ENCODE peak calls at places on chromosome 15, in eight cellular contexts. Z is GM20000; A is RWPE1; F is GM13977; H is CD8-positive, alpha-beta memory T cell; J is NCI-H1436; U is fibroblast of gingiva; M is epithelial cell of prostate. R is an unnamed sample.

GRCh38 chr15:84847382-84847781 is 30.2 kb downstream of the ALPK3 start:
- DNase-seq in U (no peak), M (no peak), Z (no peak), J (no peak), A (no peak), F (no peak), H (no peak), R (no peak)

GRCh38 chr15:40103864-40104271 is 4.8 kb downstream of the BMF start:
- DNase-seq in A (no peak), U (peak; percentile 41), F (no peak), Z (no peak), M (no peak), H (no peak), J (no peak), R (no peak)

GRCh38 chr15:51424780-51425179 is 83.3 kb downstream of the GLDN start:
- DNase-seq in Z (no peak), H (no peak), F (no peak), M (no peak), A (peak; percentile 40), J (no peak), U (no peak), R (no peak)

GRCh38 chr15:35648941-35649340 is 103.0 kb upstream of the DPH6 start:
- DNase-seq in J (no peak), A (no peak), M (no peak), H (no peak), F (no peak), U (no peak), Z (no peak), R (peak; percentile 5)

GRCh38 chr15:53434174-53434678 is 325.2 kb downstream of the WDR72 start:
- DNase-seq in F (no peak), J (no peak), Z (no peak), U (no peak), A (no peak), M (no peak), H (no peak), R (no peak)

GRCh38 chr15:70892002-70892911 is at the start of the genes LRRC49 and THAP10:
- DNase-seq in M (peak; percentile 88), J (peak; percentile 88), H (no peak), F (peak; percentile 81), U (peak; percentile 91), A (peak; percentile 84), Z (peak; percentile 84), R (peak; percentile 89)

GRCh38 chr15:63462053-63462452 is 42.3 kb upstream of the USP3 start:
- DNase-seq in F (no peak), J (no peak), H (no peak), U (peak; percentile 54), M (no peak), Z (no peak), A (no peak), R (no peak)

GRCh38 chr15:34841220-34841841 is 46.0 kb upstream of the ACTC1 start:
- DNase-seq in U (no peak), A (no peak), J (no peak), M (no peak), F (no peak), Z (no peak), H (no peak), R (no peak)

GRCh38 chr15:56320316-56320715 is 44.9 kb upstream of the TEX9 start:
- DNase-seq in F (no peak), M (no peak), H (no peak), A (no peak), Z (no peak), U (no peak), J (no peak), R (no peak)

GRCh38 chr15:100831466-100831865 is 48.2 kb upstream of the ALDH1A3 start:
- DNase-seq in Z (no peak), A (no peak), F (no peak), J (no peak), M (no peak), H (no peak), U (no peak), R (no peak)

GRCh38 chr15:69852482-69853275 is 245.0 kb downstream of the TLE3 start:
- DNase-seq in F (no peak), A (no peak), U (no peak), Z (no peak), J (no peak), M (no peak), H (no peak), R (no peak)

GRCh38 chr15:43436395-43436794 is 56.6 kb downstream of the TP53BP1 start:
- DNase-seq in F (no peak), Z (no peak), A (no peak), J (no peak), M (no peak), U (no peak), H (no peak), R (no peak)

GRCh38 chr15:78790027-78790426 is 21.2 kb downstream of the ADAMTS7 start:
- DNase-seq in H (no peak), J (no peak), F (no peak), U (no peak), Z (no peak), M (no peak), A (no peak), R (no peak)

GRCh38 chr15:44102675-44103254 is 92.3 kb downstream of the FRMD5 start:
- DNase-seq in A (peak; percentile 51), U (peak; percentile 83), J (no peak), H (no peak), F (no peak), Z (no peak), M (peak; percentile 62), R (peak; percentile 58)

GRCh38 chr15:59424626-59425025 is 13.4 kb upstream of the FAM81A start:
- DNase-seq in Z (no peak), M (no peak), F (no peak), A (no peak), J (no peak), H (no peak), U (no peak), R (no peak)

GRCh38 chr15:56660943-56661342 is 72.4 kb downstream of the ZNF280D start:
- DNase-seq in A (no peak), F (no peak), M (no peak), J (no peak), U (no peak), H (no peak), Z (no peak), R (no peak)

GRCh38 chr15:68567345-68567744 is 11.4 kb upstream of the CORO2B start:
- DNase-seq in Z (no peak), A (no peak), U (no peak), M (no peak), F (no peak), H (no peak), J (no peak), R (no peak)

GRCh38 chr15:101307897-101308603 is 13.0 kb upstream of the SNRPA1 start:
- DNase-seq in Z (no peak), U (no peak), F (no peak), A (no peak), J (no peak), H (no peak), M (no peak), R (no peak)

GRCh38 chr15:91898843-91899242 is 45.3 kb downstream of the SLCO3A1 start:
- DNase-seq in F (no peak), U (no peak), M (no peak), A (no peak), H (no peak), Z (no peak), J (no peak), R (no peak)

GRCh38 chr15:83064859-83065258 is 2.2 kb downstream of the BTBD1 start:
- DNase-seq in U (no peak), Z (no peak), H (peak; percentile 10), F (no peak), M (no peak), A (no peak), J (no peak), R (no peak)

GRCh38 chr15:69032006-69032405 is 17.5 kb downstream of the NOX5 start:
- DNase-seq in A (no peak), J (no peak), U (no peak), Z (no peak), H (no peak), F (no peak), M (no peak), R (no peak)

GRCh38 chr15:80777836-80778620 is 1.1 kb upstream of the CEMIP start:
- DNase-seq in H (no peak), F (no peak), U (no peak), A (peak; percentile 41), Z (no peak), M (no peak), J (no peak), R (no peak)

GRCh38 chr15:80418892-80419537 is 14.8 kb downstream of the ARNT2 start:
- DNase-seq in Z (no peak), A (peak; percentile 42), M (no peak), U (peak; percentile 52), J (peak; percentile 17), F (no peak), H (no peak), R (peak; percentile 51)

GRCh38 chr15:38127306-38127731 is 125.3 kb upstream of the SPRED1 start:
- DNase-seq in U (no peak), A (no peak), H (no peak), Z (no peak), M (no peak), F (no peak), J (no peak), R (no peak)

GRCh38 chr15:66504563-66505429 is at the start of the genes RPL4 and ZWILCH:
- DNase-seq in Z (peak; percentile 80), H (peak; percentile 87), F (peak; percentile 83), M (no peak), A (peak; percentile 83), U (peak; percentile 93), J (peak; percentile 58), R (peak; percentile 82)

GRCh38 chr15:76962337-76963013 is 30.9 kb downstream of the RCN2 start:
- DNase-seq in U (no peak), F (no peak), H (no peak), Z (no peak), A (no peak), M (no peak), J (no peak), R (no peak)

GRCh38 chr15:60044636-60045273 is 40.6 kb downstream of the FOXB1 start:
- DNase-seq in Z (no peak), U (no peak), M (no peak), A (no peak), H (peak; percentile 42), J (no peak), F (no peak), R (no peak)

GRCh38 chr15:101560722-101561583 is 71.4 kb upstream of the PCSK6 start:
- DNase-seq in M (no peak), H (no peak), J (no peak), A (no peak), F (no peak), U (no peak), Z (no peak), R (no peak)

GRCh38 chr15:55990986-55991385 is 2.4 kb downstream of the NEDD4 start:
- DNase-seq in J (no peak), Z (no peak), U (no peak), A (no peak), F (no peak), M (no peak), H (no peak), R (no peak)

GRCh38 chr15:28111552-28111951 is 12.4 kb upstream of the OCA2 start:
- DNase-seq in F (no peak), A (no peak), J (no peak), H (no peak), U (no peak), M (no peak), Z (no peak), R (no peak)

GRCh38 chr15:78317145-78317836 is 17.9 kb upstream of the SKIC8 start:
- DNase-seq in A (peak; percentile 33), H (no peak), F (no peak), U (no peak), M (no peak), J (no peak), Z (no peak), R (no peak)

GRCh38 chr15:72242775-72243370 is 11.9 kb upstream of the PKM start:
- DNase-seq in U (no peak), Z (no peak), J (no peak), A (no peak), M (no peak), F (no peak), H (no peak), R (no peak)

GRCh38 chr15:48671381-48672022 is 26.0 kb upstream of the FBN1 start:
- DNase-seq in H (no peak), Z (no peak), A (no peak), U (peak; percentile 90), M (no peak), J (no peak), F (no peak), R (no peak)

GRCh38 chr15:62119224-62119925 is 45.7 kb downstream of the C2CD4B start:
- DNase-seq in J (no peak), Z (no peak), U (peak; percentile 89), H (no peak), F (no peak), A (peak; percentile 90), M (peak; percentile 98), R (peak; percentile 29)